ENCODE peak calls at places on chromosomes 11 and 22, in six cellular contexts. One of them, this sample, is unnamed.

GRCh38 chr11:64582885-64583284 is 8.1 kb upstream of the SLC22A12 start:
- DNase-seq in upper lobe of left lung: no peak
- DNase-seq in A549: no peak
- DNase-seq in neural progenitor cell: no peak
- DNase-seq in kidney epithelial cell: no peak
- DNase-seq in astrocyte of the spinal cord: no peak
- DNase-seq in this sample: no peak

GRCh38 chr22:31350410-31350863 is 4.3 kb upstream of the PATZ1 start:
- DNase-seq in upper lobe of left lung: no peak
- DNase-seq in A549: peak; percentile 27
- DNase-seq in neural progenitor cell: peak; percentile 37
- DNase-seq in kidney epithelial cell: no peak
- DNase-seq in astrocyte of the spinal cord: no peak
- DNase-seq in this sample: peak; percentile 34

GRCh38 chr11:47189100-47189834 is 3.0 kb upstream of the PACSIN3 start:
- DNase-seq in upper lobe of left lung: no peak
- DNase-seq in A549: peak; percentile 62
- DNase-seq in neural progenitor cell: no peak
- DNase-seq in kidney epithelial cell: peak; percentile 49
- DNase-seq in astrocyte of the spinal cord: peak; percentile 70
- DNase-seq in this sample: peak; percentile 84

GRCh38 chr11:3103076-3103475 is 45.9 kb upstream of the CARS1 start:
- DNase-seq in upper lobe of left lung: peak; percentile 70
- DNase-seq in A549: no peak
- DNase-seq in neural progenitor cell: no peak
- DNase-seq in kidney epithelial cell: no peak
- DNase-seq in astrocyte of the spinal cord: no peak
- DNase-seq in this sample: no peak

GRCh38 chr11:128451651-128452470 is 135.5 kb downstream of the ETS1 start:
- DNase-seq in upper lobe of left lung: peak; percentile 88
- DNase-seq in A549: no peak
- DNase-seq in neural progenitor cell: peak; percentile 36
- DNase-seq in kidney epithelial cell: no peak
- DNase-seq in astrocyte of the spinal cord: peak; percentile 86
- DNase-seq in this sample: no peak

GRCh38 chr11:95005642-95006041 is 19.4 kb upstream of the KDM4E start:
- DNase-seq in upper lobe of left lung: no peak
- DNase-seq in A549: no peak
- DNase-seq in neural progenitor cell: no peak
- DNase-seq in kidney epithelial cell: no peak
- DNase-seq in astrocyte of the spinal cord: no peak
- DNase-seq in this sample: no peak

GRCh38 chr22:45446216-45446615 is 32.7 kb downstream of the RIBC2 start:
- DNase-seq in upper lobe of left lung: no peak
- DNase-seq in A549: no peak
- DNase-seq in neural progenitor cell: no peak
- DNase-seq in kidney epithelial cell: no peak
- DNase-seq in astrocyte of the spinal cord: no peak
- DNase-seq in this sample: no peak

GRCh38 chr11:111069076-111069475 is 176.4 kb upstream of the POU2AF2 start:
- DNase-seq in upper lobe of left lung: no peak
- DNase-seq in A549: no peak
- DNase-seq in neural progenitor cell: peak; percentile 15
- DNase-seq in kidney epithelial cell: no peak
- DNase-seq in astrocyte of the spinal cord: peak; percentile 86
- DNase-seq in this sample: peak; percentile 42

GRCh38 chr11:95134491-95134890 is 44.8 kb downstream of the ENDOD1 start:
- DNase-seq in upper lobe of left lung: peak; percentile 25
- DNase-seq in A549: no peak
- DNase-seq in neural progenitor cell: no peak
- DNase-seq in kidney epithelial cell: no peak
- DNase-seq in astrocyte of the spinal cord: peak; percentile 44
- DNase-seq in this sample: peak; percentile 74

GRCh38 chr11:58043379-58043778 is 12.6 kb downstream of the OR6Q1 start:
- DNase-seq in upper lobe of left lung: no peak
- DNase-seq in A549: no peak
- DNase-seq in neural progenitor cell: no peak
- DNase-seq in kidney epithelial cell: no peak
- DNase-seq in astrocyte of the spinal cord: no peak
- DNase-seq in this sample: no peak

DNA sequence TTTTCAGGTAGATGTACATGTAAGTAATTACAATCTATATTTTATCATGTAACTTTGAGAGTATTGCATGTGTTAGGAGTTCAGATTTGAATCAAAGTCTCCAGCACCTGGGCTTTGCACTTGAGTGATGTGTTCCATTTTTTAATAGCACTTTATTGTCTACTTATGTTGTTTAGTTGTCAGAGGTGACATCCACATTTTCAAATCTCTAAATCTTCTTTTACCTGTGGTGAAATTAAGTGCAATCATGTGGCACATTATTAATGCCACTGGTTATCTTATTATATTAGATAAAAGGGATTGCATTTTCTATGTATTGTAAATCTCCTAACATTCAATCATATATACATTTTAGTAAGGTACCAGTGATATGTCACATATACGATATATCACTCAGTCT is 333.4 kb downstream of the AASDHPPT start:
- DNase-seq in upper lobe of left lung: no peak
- DNase-seq in A549: no peak
- DNase-seq in neural progenitor cell: no peak
- DNase-seq in kidney epithelial cell: no peak
- DNase-seq in astrocyte of the spinal cord: no peak
- DNase-seq in this sample: no peak
- TF ChIP-seq CTCF in upper lobe of left lung: no peak
- TF ChIP-seq CTCF in A549: no peak
- TF ChIP-seq CTCF in neural progenitor cell: no peak
- TF ChIP-seq CTCF in kidney epithelial cell: no peak
- TF ChIP-seq CTCF in astrocyte of the spinal cord: no peak
- TF ChIP-seq CTCF in this sample: no peak

DNA sequence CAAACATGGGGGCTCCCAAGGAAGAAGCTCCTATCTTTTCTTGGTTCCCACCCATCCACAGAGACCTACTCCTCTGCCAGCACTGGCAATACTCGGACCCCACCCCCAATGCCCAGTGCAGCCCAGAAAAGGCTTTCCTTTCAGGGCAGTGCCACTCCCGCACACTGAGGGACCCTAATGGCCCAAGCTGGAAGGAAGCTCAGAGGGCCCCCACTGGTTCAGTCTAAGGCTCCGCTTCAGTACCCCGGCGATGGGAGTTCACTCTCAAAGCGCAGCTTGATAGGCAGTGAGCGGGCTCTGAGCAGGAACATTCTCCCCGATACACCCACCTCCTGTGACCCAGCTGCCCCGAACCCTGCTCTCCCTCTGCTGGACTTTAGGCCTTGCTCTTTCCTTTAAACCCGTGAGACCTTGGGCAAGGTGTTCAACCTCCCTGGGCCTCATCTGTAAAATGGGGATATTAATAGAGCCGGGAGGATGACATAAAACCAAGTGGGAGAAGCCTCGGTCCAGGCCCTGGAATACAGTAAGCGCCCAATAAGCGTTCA is 48.4 kb downstream of the CHRDL2 start:
- DNase-seq in upper lobe of left lung: no peak
- DNase-seq in A549: no peak
- DNase-seq in neural progenitor cell: no peak
- DNase-seq in kidney epithelial cell: no peak
- DNase-seq in astrocyte of the spinal cord: no peak
- DNase-seq in this sample: no peak
- H3K4me3 ChIP-seq in upper lobe of left lung: peak overlapping the region; percentile 38
- H3K4me3 ChIP-seq in A549: no peak overlapping the region
- H3K4me3 ChIP-seq in neural progenitor cell: peak overlapping the region; percentile 43
- H3K4me3 ChIP-seq in kidney epithelial cell: peak overlapping the region; percentile 25
- H3K4me3 ChIP-seq in astrocyte of the spinal cord: no peak overlapping the region
- H3K4me3 ChIP-seq in this sample: peak overlapping the region; percentile 39

GRCh38 chr11:69910519-69911309 is 91.5 kb upstream of the FGF3 start:
- DNase-seq in upper lobe of left lung: no peak
- DNase-seq in A549: no peak
- DNase-seq in neural progenitor cell: no peak
- DNase-seq in kidney epithelial cell: no peak
- DNase-seq in astrocyte of the spinal cord: no peak
- DNase-seq in this sample: no peak
- TF ChIP-seq CTCF in upper lobe of left lung: no peak
- TF ChIP-seq CTCF in A549: no peak
- TF ChIP-seq CTCF in neural progenitor cell: no peak
- TF ChIP-seq CTCF in kidney epithelial cell: no peak
- TF ChIP-seq CTCF in astrocyte of the spinal cord: no peak
- TF ChIP-seq CTCF in this sample: no peak

GRCh38 chr11:44726278-44727113 is at the start of gene TSPAN18:
- DNase-seq in upper lobe of left lung: peak; percentile 85
- DNase-seq in A549: no peak
- DNase-seq in neural progenitor cell: peak; percentile 90
- DNase-seq in kidney epithelial cell: no peak
- DNase-seq in astrocyte of the spinal cord: no peak
- DNase-seq in this sample: no peak
- H3K4me3 ChIP-seq in upper lobe of left lung: peak within 1 kb of the TSS; percentile 47
- H3K4me3 ChIP-seq in A549: peak within 1 kb of the TSS; percentile 56
- H3K4me3 ChIP-seq in neural progenitor cell: peak within 1 kb of the TSS; percentile 97
- H3K4me3 ChIP-seq in kidney epithelial cell: peak within 1 kb of the TSS; percentile 37
- H3K4me3 ChIP-seq in astrocyte of the spinal cord: peak within 1 kb of the TSS; percentile 10
- H3K4me3 ChIP-seq in this sample: peak within 1 kb of the TSS; percentile 59

DNA sequence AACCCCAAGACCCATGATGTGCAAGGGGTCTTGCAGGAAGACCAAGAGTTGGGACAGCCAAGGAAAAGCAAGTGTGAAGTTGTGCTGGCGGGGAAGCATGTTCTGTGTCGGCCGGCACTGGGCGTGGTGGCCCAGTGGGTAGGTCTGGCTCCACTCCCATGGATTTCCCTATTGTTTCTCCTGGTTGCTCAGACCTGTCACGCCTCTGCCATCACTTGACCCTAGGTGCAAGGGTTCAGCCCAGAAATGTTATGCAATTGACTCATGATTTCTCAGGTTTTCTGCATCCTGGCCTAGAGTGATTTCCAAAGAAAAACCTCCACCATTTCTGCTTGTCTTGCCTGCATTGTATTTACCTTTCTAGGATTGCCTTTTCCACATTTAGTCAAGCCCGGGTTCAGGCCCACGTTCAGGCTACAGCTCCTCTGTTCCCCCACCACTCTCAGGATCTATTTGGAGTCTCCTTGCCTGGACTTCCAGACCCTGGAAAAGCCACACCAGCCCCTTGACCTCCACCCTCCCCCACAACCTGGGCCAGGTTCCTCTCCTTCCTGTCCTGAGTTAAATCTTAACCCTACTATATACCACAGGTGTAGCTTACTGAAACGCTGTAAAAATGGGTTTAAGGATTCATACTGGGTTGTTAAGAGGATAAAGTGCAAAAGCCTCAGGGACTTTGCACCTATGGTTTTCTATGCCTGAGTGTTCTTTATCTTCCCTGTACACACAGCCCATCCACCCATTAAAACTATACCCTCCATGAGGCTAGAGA is 17.5 kb upstream of the FOLR1 start:
- DNase-seq in upper lobe of left lung: no peak
- DNase-seq in A549: no peak
- DNase-seq in neural progenitor cell: no peak
- DNase-seq in kidney epithelial cell: no peak
- DNase-seq in astrocyte of the spinal cord: no peak
- DNase-seq in this sample: no peak
- TF ChIP-seq CTCF in upper lobe of left lung: no peak
- TF ChIP-seq CTCF in A549: no peak
- TF ChIP-seq CTCF in neural progenitor cell: no peak
- TF ChIP-seq CTCF in kidney epithelial cell: no peak
- TF ChIP-seq CTCF in astrocyte of the spinal cord: no peak
- TF ChIP-seq CTCF in this sample: no peak

GRCh38 chr11:86952221-86952875 is 2.8 kb downstream of the FZD4 start:
- DNase-seq in upper lobe of left lung: no peak
- DNase-seq in A549: no peak
- DNase-seq in neural progenitor cell: no peak
- DNase-seq in kidney epithelial cell: no peak
- DNase-seq in astrocyte of the spinal cord: no peak
- DNase-seq in this sample: peak; percentile 54

GRCh38 chr11:86954288-86955110 is 696 bp downstream of the FZD4 start:
- DNase-seq in upper lobe of left lung: peak; percentile 44
- DNase-seq in A549: peak; percentile 33
- DNase-seq in neural progenitor cell: peak; percentile 68
- DNase-seq in kidney epithelial cell: no peak
- DNase-seq in astrocyte of the spinal cord: no peak
- DNase-seq in this sample: no peak

GRCh38 chr11:86955111-86955673 is at the start of gene FZD4:
- DNase-seq in upper lobe of left lung: peak; percentile 98
- DNase-seq in A549: peak; percentile 78
- DNase-seq in neural progenitor cell: peak; percentile 97
- DNase-seq in kidney epithelial cell: no peak
- DNase-seq in astrocyte of the spinal cord: peak; percentile 88
- DNase-seq in this sample: peak; percentile 89

GRCh38 chr11:86951706-86952105 is 3.5 kb downstream of the FZD4 start:
- DNase-seq in upper lobe of left lung: no peak
- DNase-seq in A549: no peak
- DNase-seq in neural progenitor cell: no peak
- DNase-seq in kidney epithelial cell: no peak
- DNase-seq in astrocyte of the spinal cord: no peak
- DNase-seq in this sample: no peak

DNA sequence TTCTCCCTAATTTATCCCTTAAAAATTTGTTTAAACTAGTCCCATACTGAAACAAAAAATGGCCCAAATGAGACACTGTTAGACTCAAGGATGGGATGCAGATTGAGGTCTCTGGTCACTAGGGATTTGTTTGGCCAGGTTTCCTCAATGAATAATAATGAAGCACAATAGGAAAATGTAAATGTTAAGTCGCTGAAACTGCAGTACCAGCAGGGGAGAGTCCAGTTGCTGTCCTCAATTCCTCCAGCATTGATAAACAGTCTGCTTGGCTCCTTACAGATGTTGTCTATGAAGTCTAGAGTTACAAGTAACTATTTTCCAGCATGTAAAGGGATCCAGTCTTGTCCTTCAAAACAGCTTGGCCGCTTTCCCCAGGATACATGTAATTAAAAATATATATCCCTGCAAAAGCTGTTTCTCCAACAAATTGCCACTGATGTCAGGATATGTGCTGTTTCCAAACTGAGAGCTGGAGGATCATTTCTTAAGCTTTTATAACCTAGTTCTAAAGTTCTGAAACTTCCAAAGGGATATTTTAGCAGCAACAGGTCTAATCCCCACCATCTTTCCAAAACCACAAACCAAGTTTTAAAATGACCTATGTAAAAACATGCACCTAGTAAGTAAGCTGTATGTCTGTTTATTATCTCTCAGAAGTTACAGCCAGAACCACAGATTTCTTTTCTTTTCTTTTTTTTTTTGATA is 2.1 kb downstream of the FZD4 start:
- DNase-seq in upper lobe of left lung: no peak
- DNase-seq in A549: no peak
- DNase-seq in neural progenitor cell: no peak
- DNase-seq in kidney epithelial cell: no peak
- DNase-seq in astrocyte of the spinal cord: no peak
- DNase-seq in this sample: peak; percentile 91
- H3K4me3 ChIP-seq in upper lobe of left lung: peak overlapping the region; percentile 95
- H3K4me3 ChIP-seq in A549: no peak overlapping the region
- H3K4me3 ChIP-seq in neural progenitor cell: no peak overlapping the region
- H3K4me3 ChIP-seq in kidney epithelial cell: peak overlapping the region; percentile 7
- H3K4me3 ChIP-seq in astrocyte of the spinal cord: no peak overlapping the region
- H3K4me3 ChIP-seq in this sample: peak overlapping the region; percentile 81

GRCh38 chr22:41676134-41676533 is 12.5 kb downstream of the SNU13 start:
- DNase-seq in upper lobe of left lung: no peak
- DNase-seq in A549: no peak
- DNase-seq in neural progenitor cell: no peak
- DNase-seq in kidney epithelial cell: no peak
- DNase-seq in astrocyte of the spinal cord: no peak
- DNase-seq in this sample: no peak

GRCh38 chr22:41668971-41669911 is 19.4 kb downstream of the SNU13 start:
- DNase-seq in upper lobe of left lung: peak; percentile 20
- DNase-seq in A549: peak; percentile 24
- DNase-seq in neural progenitor cell: no peak
- DNase-seq in kidney epithelial cell: peak; percentile 52
- DNase-seq in astrocyte of the spinal cord: peak; percentile 46
- DNase-seq in this sample: peak; percentile 76

GRCh38 chr22:41674941-41675340 is 13.7 kb downstream of the SNU13 start:
- DNase-seq in upper lobe of left lung: peak; percentile 9
- DNase-seq in A549: no peak
- DNase-seq in neural progenitor cell: no peak
- DNase-seq in kidney epithelial cell: no peak
- DNase-seq in astrocyte of the spinal cord: no peak
- DNase-seq in this sample: no peak

GRCh38 chr22:41672780-41673509 is 15.7 kb downstream of the SNU13 start:
- DNase-seq in upper lobe of left lung: no peak
- DNase-seq in A549: peak; percentile 46
- DNase-seq in neural progenitor cell: no peak
- DNase-seq in kidney epithelial cell: no peak
- DNase-seq in astrocyte of the spinal cord: no peak
- DNase-seq in this sample: peak; percentile 14
- TF ChIP-seq CTCF in upper lobe of left lung: no peak
- TF ChIP-seq CTCF in A549: peak; percentile 54
- TF ChIP-seq CTCF in neural progenitor cell: peak; percentile 36
- TF ChIP-seq CTCF in kidney epithelial cell: peak; percentile 24
- TF ChIP-seq CTCF in astrocyte of the spinal cord: peak; percentile 47
- TF ChIP-seq CTCF in this sample: peak; percentile 51

This sample was measured in fibroblast of villous mesenchyme.